ENCODE peak calls at places on chromosomes 6 and 20, in ten cellular contexts. P is NCI-H446; C is activated CD4-positive, alpha-beta T cell treated with anti-CD3 and anti-CD28 coated beads, Interleukin-2, amount 10 ng/mL, durations not matched to agents 7 days and 5 days; S is NCI-H774; H is body of pancreas; I is HCT116; O is stimulated activated CD8-positive, alpha-beta memory T cell treated with anti-CD3 and anti-CD28 coated beads, Interleukin-7, amount 100 ng/mL, for 4 hours; E is RWPE1; A is stimulated activated CD4-positive, alpha-beta T cell treated with anti-CD3 and anti-CD28 coated beads, TNF-alpha, amount 100 ng/mL, for 48 hours; D is nephron progenitor cell. J is an unnamed sample.

GRCh38 chr20:44033873-44034272 is 119.2 kb downstream of the TOX2 start:
- DNase-seq in P (no peak), C (no peak), S (no peak), H (no peak), I (no peak), O (no peak), E (no peak), A (no peak), D (no peak), J (no peak)

GRCh38 chr6:22766979-22767378 is 197.6 kb downstream of the HDGFL1 start:
- DNase-seq in P (no peak), C (no peak), S (no peak), H (no peak), I (no peak), O (no peak), E (no peak), A (no peak), D (no peak), J (no peak)

GRCh38 chr6:38804368-38804767 is 89.3 kb downstream of the DNAH8 start:
- DNase-seq in P (no peak), C (no peak), S (peak), H (no peak), I (no peak), O (no peak), E (no peak), A (no peak), D (no peak), J (no peak)

GRCh38 chr6:170046786-170047626 is 243.9 kb downstream of the DLL1 start:
- DNase-seq in P (no peak), C (no peak), S (no peak), H (peak), I (no peak), O (no peak), E (no peak), A (no peak), D (no peak), J (no peak)

GRCh38 chr20:61352381-61353260 is 100.6 kb downstream of the CDH4 start:
- DNase-seq in P (no peak), C (no peak), S (no peak), H (no peak), I (no peak), O (no peak), E (no peak), A (no peak), D (no peak), J (no peak)

GRCh38 chr20:48019940-48020339 is 234.7 kb upstream of the SULF2 start:
- DNase-seq in P (no peak), C (no peak), S (no peak), H (no peak), I (no peak), O (no peak), E (no peak), A (no peak), D (no peak), J (no peak)

GRCh38 chr6:26311012-26311384 is 54.0 kb upstream of the BTN3A2 start:
- DNase-seq in P (no peak), C (no peak), S (peak), H (no peak), I (no peak), O (no peak), E (no peak), A (no peak), D (peak), J (no peak)

GRCh38 chr6:72552938-72553337 is 68.9 kb upstream of the KCNQ5 start:
- DNase-seq in P (no peak), C (no peak), S (no peak), H (peak), I (no peak), O (no peak), E (peak), A (no peak), D (no peak), J (no peak)

GRCh38 chr6:132466952-132467351 is 46.0 kb downstream of the STX7 start:
- DNase-seq in P (no peak), C (no peak), S (no peak), H (no peak), I (no peak), O (no peak), E (no peak), A (no peak), D (no peak), J (no peak)

GRCh38 chr6:21742238-21742660 is 148.7 kb downstream of the SOX4 start:
- DNase-seq in P (no peak), C (no peak), S (no peak), H (no peak), I (peak), O (no peak), E (peak), A (no peak), D (no peak), J (no peak)

GRCh38 chr6:152225231-152225934 is 411.8 kb downstream of the SYNE1 start:
- DNase-seq in P (no peak), C (no peak), S (no peak), H (no peak), I (no peak), O (no peak), E (no peak), A (no peak), D (no peak), J (no peak)

GRCh38 chr20:44990957-44991356 is 24.6 kb downstream of the STK4 start:
- DNase-seq in P (no peak), C (no peak), S (no peak), H (no peak), I (no peak), O (no peak), E (no peak), A (no peak), D (no peak), J (no peak)

GRCh38 chr6:163711615-163712568 is 297.4 kb downstream of the QKI start:
- DNase-seq in P (no peak), C (no peak), S (no peak), H (peak), I (no peak), O (no peak), E (peak), A (no peak), D (no peak), J (no peak)

GRCh38 chr20:36792422-36792821 is 18.9 kb upstream of the DSN1 start:
- DNase-seq in P (no peak), C (peak), S (no peak), H (no peak), I (peak), O (no peak), E (peak), A (no peak), D (peak), J (no peak)

GRCh38 chr6:137095093-137095492 is 50.3 kb upstream of the IL20RA start:
- DNase-seq in P (no peak), C (no peak), S (no peak), H (no peak), I (no peak), O (no peak), E (no peak), A (no peak), D (no peak), J (no peak)

GRCh38 chr6:23311211-23311610 is 741.8 kb downstream of the HDGFL1 start:
- DNase-seq in P (no peak), C (no peak), S (no peak), H (no peak), I (no peak), O (no peak), E (no peak), A (no peak), D (no peak), J (no peak)

GRCh38 chr20:58810116-58810878 is 40.4 kb downstream of the GNAS-AS1 start:
- DNase-seq in P (no peak), C (no peak), S (no peak), H (no peak), I (peak), O (no peak), E (no peak), A (no peak), D (no peak), J (no peak)

GRCh38 chr6:161694995-161695394 is 421.1 kb upstream of the AGPAT4 start:
- DNase-seq in P (no peak), C (no peak), S (no peak), H (no peak), I (peak), O (no peak), E (peak), A (no peak), D (no peak), J (no peak)

GRCh38 chr20:31691646-31692275 is 30.9 kb downstream of the BCL2L1 start:
- DNase-seq in P (no peak), C (no peak), S (no peak), H (no peak), I (no peak), O (no peak), E (no peak), A (no peak), D (no peak), J (peak)

GRCh38 chr6:45265246-45265645 is 62.9 kb upstream of the RUNX2 start:
- DNase-seq in P (no peak), C (no peak), S (no peak), H (no peak), I (no peak), O (no peak), E (no peak), A (no peak), D (no peak), J (no peak)

GRCh38 chr20:19495905-19496703 is 262.0 kb upstream of the RIN2 start:
- DNase-seq in P (no peak), C (no peak), S (no peak), H (no peak), I (no peak), O (no peak), E (no peak), A (no peak), D (no peak), J (no peak)

GRCh38 chr6:84597238-84597875 is 167.0 kb downstream of the TBX18 start:
- DNase-seq in P (no peak), C (no peak), S (no peak), H (no peak), I (no peak), O (no peak), E (no peak), A (no peak), D (no peak), J (no peak)

GRCh38 chr20:7003598-7003997 is 236.1 kb downstream of the BMP2 start:
- DNase-seq in P (no peak), C (no peak), S (no peak), H (no peak), I (no peak), O (no peak), E (peak), A (no peak), D (no peak), J (no peak)

GRCh38 chr20:52031206-52031573 is 160.4 kb downstream of the ZFP64 start:
- DNase-seq in P (no peak), C (no peak), S (no peak), H (no peak), I (no peak), O (no peak), E (no peak), A (no peak), D (peak), J (no peak)

GRCh38 chr20:40741507-40742106 is 52.6 kb upstream of the MAFB start:
- DNase-seq in P (peak), C (peak), S (no peak), H (peak), I (peak), O (no peak), E (peak), A (peak), D (peak), J (no peak)

J was measured in NCI-H524 treated with DMSO at 0.1 percent for 48 hours.